ENCODE peak calls at places on chromosomes 16 and 17, in ten cellular contexts. N is NB4, I is neural progenitor cell, O is cardiac fibroblast, F is SK-N-SH, H is choroid plexus epithelial cell, C is GM23248, S is astrocyte of the spinal cord, X is aorta, B is RWPE2. D is an unnamed sample.
A peak's percentile ranks its signal among the peaks of the same experiment; 100 is the strongest.

GRCh38 chr17:67276075-67276474 is 31.1 kb upstream of the HELZ start:
- DNase-seq in C (no peak), B (no peak), H (no peak), X (no peak), N (no peak), S (no peak), O (no peak), I (peak; percentile 11), F (no peak), D (peak; percentile 39)

GRCh38 chr17:9768381-9768934 is 22.9 kb downstream of the DHRS7C start:
- DNase-seq in S (peak; percentile 33), X (no peak), C (peak; percentile 59), I (peak; percentile 56), O (peak; percentile 45), F (peak; percentile 45), B (no peak), N (peak; percentile 53), H (peak; percentile 56), D (peak; percentile 5)

GRCh38 chr17:4947411-4948165 is 742 bp downstream of the PFN1 start:
- DNase-seq in O (peak; percentile 59), C (peak; percentile 68), F (peak; percentile 81), X (peak; percentile 82), N (peak; percentile 70), I (peak; percentile 81), S (peak; percentile 57), H (peak; percentile 64), B (no peak), D (no peak)

GRCh38 chr17:4573115-4573514 is 11.2 kb upstream of the SMTNL2 start:
- DNase-seq in C (no peak), O (no peak), X (no peak), H (no peak), N (no peak), B (no peak), F (no peak), I (no peak), S (no peak), D (no peak)

GRCh38 chr16:9053006-9053601 is 38.3 kb upstream of the HAPSTR1 start:
- DNase-seq in I (peak; percentile 95), F (peak; percentile 86), X (peak; percentile 59), H (peak; percentile 89), N (peak; percentile 47), C (peak; percentile 62), B (peak; percentile 85), O (peak; percentile 83), S (peak; percentile 63), D (peak; percentile 74)

GRCh38 chr17:12928736-12929135 is 89.1 kb downstream of the ELAC2 start:
- DNase-seq in N (peak; percentile 12), F (no peak), C (peak; percentile 18), O (peak; percentile 5), B (no peak), X (no peak), S (peak; percentile 3), I (peak; percentile 33), H (peak; percentile 9), D (no peak)

GRCh38 chr16:59878479-59878878 is 1144.4 kb upstream of the GOT2 start:
- DNase-seq in O (peak; percentile 49), N (no peak), I (no peak), F (no peak), S (peak; percentile 79), H (peak; percentile 72), C (peak; percentile 30), X (no peak), B (peak; percentile 82), D (no peak)

GRCh38 chr16:10878644-10879498 is 1.9 kb downstream of the CIITA start:
- DNase-seq in F (peak; percentile 70), H (peak; percentile 47), B (no peak), X (peak; percentile 75), S (peak; percentile 26), O (peak; percentile 8), C (peak; percentile 69), N (no peak), I (peak; percentile 24), D (peak; percentile 47)

GRCh38 chr17:73546770-73547345 is 97.4 kb downstream of the SDK2 start:
- DNase-seq in O (no peak), B (peak; percentile 76), C (peak; percentile 53), H (peak; percentile 38), X (peak; percentile 74), N (peak; percentile 87), S (no peak), F (peak; percentile 85), I (peak; percentile 70), D (no peak)

GRCh38 chr17:2700031-2700490 is 11.5 kb downstream of the CLUH start:
- DNase-seq in N (no peak), F (no peak), I (no peak), C (no peak), S (no peak), B (peak; percentile 53), H (no peak), O (no peak), X (peak; percentile 36), D (no peak)

GRCh38 chr17:32658470-32659418 is 172.0 kb downstream of the CDK5R1 start:
- DNase-seq in H (no peak), C (no peak), F (no peak), B (no peak), N (no peak), X (no peak), O (no peak), I (no peak), S (no peak), D (no peak)

DNA sequence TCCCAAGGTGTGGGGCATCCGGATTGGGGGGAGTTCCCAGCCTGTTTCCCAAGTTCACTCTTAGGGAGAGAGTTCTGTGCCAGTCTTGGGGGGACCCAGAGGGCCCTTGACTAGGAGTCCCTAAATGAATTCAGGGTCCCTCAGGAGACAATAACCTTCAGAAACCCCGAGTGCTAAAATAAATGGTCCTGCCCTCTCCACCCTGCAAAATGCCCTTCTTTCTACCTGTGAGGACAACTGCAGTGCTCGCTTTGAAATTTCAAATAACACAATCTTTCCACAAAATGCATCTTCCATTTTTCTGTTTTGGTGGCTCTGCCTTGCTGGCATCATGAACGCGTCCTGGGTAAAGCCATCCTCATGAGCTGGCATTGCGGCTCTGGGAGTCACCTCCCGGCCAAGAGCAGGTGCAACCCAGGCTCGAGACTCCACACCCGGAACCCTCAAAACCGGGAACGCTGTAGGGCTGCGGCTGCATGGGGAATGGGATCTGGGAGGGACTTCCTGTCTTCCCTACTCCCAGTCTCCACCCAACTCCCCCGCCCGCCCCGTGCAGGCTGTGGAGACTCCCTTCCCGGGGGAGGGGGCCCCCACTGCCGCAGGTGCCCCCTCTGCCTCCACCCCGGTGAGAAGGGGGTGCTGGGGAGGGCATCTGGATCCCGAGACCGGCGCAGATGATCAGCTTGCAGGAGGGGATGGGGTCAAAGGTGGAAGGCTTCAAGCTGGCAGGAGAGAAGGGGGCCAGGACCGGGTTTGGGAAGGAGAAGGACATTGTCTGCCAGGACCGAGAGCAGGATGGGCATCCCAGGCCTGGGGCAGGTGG is at the start of gene ZNF205:
- DNase-seq in C (peak; percentile 76), S (peak; percentile 71), X (peak; percentile 82), I (peak; percentile 85), O (peak; percentile 74), B (no peak), N (no peak), H (peak; percentile 75), F (peak; percentile 92), D (peak; percentile 87)
- H3K4me3 ChIP-seq in C (peak within 1 kb of the TSS; percentile 99), S (peak within 1 kb of the TSS; percentile 92), X (peak within 1 kb of the TSS; percentile 79), I (peak within 1 kb of the TSS; percentile 96), O (peak within 1 kb of the TSS; percentile 76), B (peak within 1 kb of the TSS; percentile 87), N (no peak within 1 kb of the TSS), H (peak within 1 kb of the TSS; percentile 80), F (peak within 1 kb of the TSS; percentile 78), D (peak within 1 kb of the TSS; percentile 72)

GRCh38 chr17:75288784-75289121 is 480 bp downstream of the SLC25A19 start:
- DNase-seq in I (peak; percentile 65), O (no peak), H (no peak), B (no peak), F (no peak), S (no peak), N (peak; percentile 80), X (peak; percentile 68), C (no peak), D (peak; percentile 59)

GRCh38 chr17:75288359-75288758 is 874 bp downstream of the SLC25A19 start:
- DNase-seq in X (no peak), N (no peak), C (no peak), H (no peak), O (no peak), I (no peak), S (no peak), B (no peak), F (no peak), D (no peak)

GRCh38 chr17:75285123-75285522 is 4.1 kb downstream of the SLC25A19 start:
- DNase-seq in X (no peak), B (no peak), H (no peak), N (no peak), C (no peak), O (no peak), S (no peak), I (no peak), F (no peak), D (no peak)

GRCh38 chr17:75289122-75289831 is at the start of gene SLC25A19:
- DNase-seq in O (peak; percentile 99), X (peak; percentile 99), I (peak; percentile 99), N (peak; percentile 99), S (peak; percentile 99), C (peak; percentile 99), B (peak; percentile 99), F (peak; percentile 99), H (peak; percentile 100), D (peak; percentile 97)

DNA sequence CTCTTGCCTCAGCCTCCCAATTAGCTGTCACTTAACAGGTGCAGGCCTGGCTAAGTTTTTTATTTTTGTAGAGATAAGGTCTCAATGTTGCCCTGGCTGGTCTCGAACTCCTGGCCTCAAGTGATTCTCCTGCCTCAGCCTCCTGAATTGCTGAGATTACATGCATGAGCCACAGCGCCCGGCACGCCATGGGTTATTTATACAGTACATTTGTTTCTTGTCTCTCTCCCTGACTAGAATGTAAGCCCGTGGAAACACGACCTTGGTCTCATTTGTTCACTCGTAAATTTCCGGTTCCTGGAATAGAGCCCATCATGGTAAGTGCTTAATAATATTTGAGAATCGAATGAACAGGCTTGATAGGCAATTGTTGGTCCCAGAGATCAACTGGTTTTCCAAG is 2.0 kb downstream of the SLC25A19 start:
- DNase-seq in B (no peak), X (no peak), C (no peak), H (no peak), S (no peak), I (no peak), N (no peak), O (no peak), F (no peak), D (no peak)
- H3K4me3 ChIP-seq in B (no peak overlapping the region), X (no peak overlapping the region), C (no peak overlapping the region), H (no peak overlapping the region), S (no peak overlapping the region), I (no peak overlapping the region), N (peak overlapping the region; percentile 87), O (no peak overlapping the region), F (no peak overlapping the region), D (no peak overlapping the region)

GRCh38 chr16:27317738-27318398 is 4.1 kb downstream of the IL4R start:
- DNase-seq in O (no peak), F (no peak), H (peak; percentile 49), X (no peak), B (no peak), I (no peak), C (no peak), S (no peak), N (no peak), D (no peak)
- H3K4me3 ChIP-seq in O (no peak overlapping the region), F (no peak overlapping the region), H (no peak overlapping the region), X (no peak overlapping the region), B (no peak overlapping the region), I (no peak overlapping the region), C (no peak overlapping the region), S (no peak overlapping the region), N (no peak overlapping the region), D (peak overlapping the region; percentile 31)

DNA sequence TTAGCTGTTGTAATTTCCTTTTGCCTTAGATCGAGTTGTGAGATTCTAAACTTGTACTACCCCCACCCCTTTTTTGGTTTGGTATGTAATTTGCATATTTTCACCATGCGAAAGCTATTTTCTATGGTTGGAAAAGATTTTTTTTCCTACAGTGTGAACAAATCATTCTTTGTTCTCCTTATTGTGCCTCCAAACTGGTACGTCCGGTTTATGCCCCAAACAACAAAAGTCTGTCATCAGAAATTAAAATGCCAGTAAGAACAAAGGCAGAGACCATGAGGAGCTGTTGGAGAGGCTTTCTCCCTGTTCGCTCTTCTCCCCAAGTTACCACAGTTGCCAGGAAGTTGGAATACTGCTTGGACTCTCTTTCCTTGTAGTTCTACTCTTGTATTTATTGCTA is 66.2 kb downstream of the BCAS3 start:
- DNase-seq in C (peak; percentile 57), O (peak; percentile 51), X (no peak), N (no peak), H (peak; percentile 28), F (no peak), B (no peak), S (peak; percentile 77), I (no peak), D (peak; percentile 92)
- H3K4me3 ChIP-seq in C (peak overlapping the region; percentile 64), O (no peak overlapping the region), X (peak overlapping the region; percentile 47), N (no peak overlapping the region), H (peak overlapping the region; percentile 23), F (peak overlapping the region; percentile 27), B (no peak overlapping the region), S (no peak overlapping the region), I (no peak overlapping the region), D (peak overlapping the region; percentile 44)

D was measured in PC-9.